ENCODE peak calls at places on chromosomes 3 and 15, in eight cellular contexts. N, Y, O, D, G, S, Q and J are unnamed samples.

GRCh38 chr3:16069149-16069922 is 105.1 kb upstream of the GALNT15 start:
- DNase-seq in N (no peak), Y (no peak), O (peak), D (peak), G (no peak), S (no peak), Q (peak), J (no peak)

GRCh38 chr3:149011676-149012075 is 20.3 kb downstream of the GYG1 start:
- DNase-seq in N (no peak), Y (no peak), O (no peak), D (no peak), G (no peak), S (no peak), Q (no peak), J (no peak)

GRCh38 chr3:189099031-189099471 is 72.7 kb upstream of the TPRG1 start:
- DNase-seq in N (no peak), Y (no peak), O (no peak), D (no peak), G (peak), S (no peak), Q (no peak), J (no peak)

GRCh38 chr15:27137127-27137526 is 166.1 kb downstream of the GABRG3 start:
- DNase-seq in N (no peak), Y (no peak), O (no peak), D (no peak), G (no peak), S (no peak), Q (no peak), J (no peak)

GRCh38 chr3:146131616-146132410 is 29.2 kb downstream of the PLOD2 start:
- DNase-seq in N (no peak), Y (no peak), O (peak), D (peak), G (no peak), S (no peak), Q (peak), J (peak)

GRCh38 chr3:100880072-100880471 is 113.1 kb downstream of the ABI3BP start:
- DNase-seq in N (no peak), Y (no peak), O (no peak), D (no peak), G (no peak), S (no peak), Q (no peak), J (no peak)

GRCh38 chr15:88603885-88604284 is 17.3 kb upstream of the AEN start:
- DNase-seq in N (no peak), Y (no peak), O (no peak), D (no peak), G (no peak), S (no peak), Q (no peak), J (no peak)

GRCh38 chr15:67776600-67776999 is 48.7 kb upstream of the SKOR1 start:
- DNase-seq in N (no peak), Y (no peak), O (no peak), D (no peak), G (no peak), S (no peak), Q (peak), J (no peak)

GRCh38 chr3:65851827-65852226 is 186.9 kb downstream of the MAGI1 start:
- DNase-seq in N (no peak), Y (no peak), O (peak), D (peak), G (no peak), S (no peak), Q (peak), J (no peak)

GRCh38 chr3:52443791-52444687 is 864 bp downstream of the SEMA3G start:
- DNase-seq in N (no peak), Y (no peak), O (no peak), D (no peak), G (no peak), S (no peak), Q (no peak), J (no peak)

GRCh38 chr15:92087211-92087610 is 233.7 kb downstream of the SLCO3A1 start:
- DNase-seq in N (no peak), Y (no peak), O (no peak), D (no peak), G (no peak), S (no peak), Q (no peak), J (no peak)

GRCh38 chr3:196016485-196016884 is 65.4 kb downstream of the TFRC start:
- DNase-seq in N (no peak), Y (no peak), O (no peak), D (peak), G (no peak), S (no peak), Q (peak), J (no peak)

GRCh38 chr3:123876858-123877257 is 7.3 kb downstream of the MYLK start:
- DNase-seq in N (no peak), Y (no peak), O (no peak), D (no peak), G (no peak), S (no peak), Q (no peak), J (no peak)

GRCh38 chr15:98729446-98730042 is 81.2 kb downstream of the IGF1R start:
- DNase-seq in N (no peak), Y (no peak), O (no peak), D (no peak), G (no peak), S (no peak), Q (no peak), J (no peak)

GRCh38 chr3:59446775-59447465 is 397.1 kb upstream of the CFAP20DC start:
- DNase-seq in N (no peak), Y (no peak), O (no peak), D (no peak), G (no peak), S (no peak), Q (peak), J (no peak)

GRCh38 chr3:190375250-190375649 is 12.7 kb upstream of the CLDN16 start:
- DNase-seq in N (no peak), Y (no peak), O (no peak), D (no peak), G (no peak), S (no peak), Q (no peak), J (peak)

GRCh38 chr3:49006591-49007067 is 562 bp upstream of the WDR6 start:
- DNase-seq in N (no peak), Y (no peak), O (no peak), D (peak), G (no peak), S (no peak), Q (peak), J (peak)